ENCODE peak calls at places on chromosomes 2 and 18, in seven cellular contexts. K, P, M, J, F, A and T are unnamed samples.

GRCh38 chr2:204881519-204882111 is 336.3 kb downstream of the PARD3B start:
- DNase-seq in M (no peak), F (no peak), A (no peak), K (no peak), J (no peak), P (no peak), T (no peak)

GRCh38 chr2:231909631-231910030 is 16.6 kb downstream of the NPPC start:
- DNase-seq in J (no peak), M (no peak), K (no peak), A (no peak), F (no peak), P (no peak), T (no peak)

GRCh38 chr2:212665948-212666347 is 127.3 kb upstream of the ERBB4 start:
- DNase-seq in J (no peak), M (no peak), F (no peak), K (no peak), A (no peak), P (no peak), T (no peak)

GRCh38 chr2:120445431-120446143 is 99.7 kb downstream of the INHBB start:
- DNase-seq in K (peak; percentile 45), M (peak; percentile 33), A (no peak), J (peak; percentile 71), F (no peak), P (no peak), T (no peak)

GRCh38 chr2:38602136-38602731 is 494 bp downstream of the HNRNPLL start:
- DNase-seq in P (peak; percentile 27), J (peak; percentile 63), A (no peak), F (no peak), K (peak; percentile 53), M (no peak), T (no peak)

GRCh38 chr2:122610948-122611609 is 855.6 kb downstream of the TSN start:
- DNase-seq in F (no peak), K (no peak), M (no peak), J (no peak), A (no peak), P (no peak), T (no peak)

GRCh38 chr2:96330407-96330806 is 5.2 kb upstream of the NCAPH start:
- DNase-seq in J (no peak), F (no peak), M (peak; percentile 84), K (no peak), P (no peak), A (no peak), T (peak; percentile 74)

GRCh38 chr2:69517410-69517809 is 80.2 kb upstream of the NFU1 start:
- DNase-seq in P (no peak), J (no peak), K (no peak), A (no peak), M (peak; percentile 21), F (no peak), T (no peak)

GRCh38 chr2:121099329-121100318 is 185.4 kb downstream of the TFCP2L1 start:
- DNase-seq in M (no peak), J (no peak), P (no peak), A (no peak), F (no peak), K (peak; percentile 83), T (no peak)

GRCh38 chr2:127673304-127674069 is 1.8 kb downstream of the LIMS2 start:
- DNase-seq in F (no peak), J (no peak), M (no peak), A (no peak), P (no peak), K (peak; percentile 55), T (no peak)

GRCh38 chr2:51710222-51710621 is 678.3 kb upstream of the NRXN1 start:
- DNase-seq in K (peak; percentile 19), A (peak; percentile 27), J (no peak), P (no peak), F (no peak), M (no peak), T (no peak)

GRCh38 chr18:77811510-77811909 is 561.9 kb downstream of the GALR1 start:
- DNase-seq in P (no peak), F (no peak), M (no peak), K (no peak), J (no peak), A (no peak), T (peak; percentile 10)

GRCh38 chr2:65161551-65162100 is 31.7 kb upstream of the RAB1A start:
- DNase-seq in F (no peak), P (no peak), K (no peak), J (no peak), A (no peak), M (no peak), T (no peak)

GRCh38 chr2:230157300-230157699 is 62.5 kb downstream of the SP110 start:
- DNase-seq in A (no peak), P (no peak), M (no peak), J (no peak), F (no peak), K (no peak), T (no peak)

GRCh38 chr2:74878551-74878950 is 44.6 kb downstream of the HK2 start:
- DNase-seq in K (no peak), P (no peak), F (no peak), M (no peak), A (no peak), J (no peak), T (no peak)

GRCh38 chr2:15829091-15829801 is 111.1 kb upstream of the MYCN start:
- DNase-seq in M (no peak), F (no peak), J (no peak), P (no peak), K (no peak), A (no peak), T (no peak)

GRCh38 chr2:229855116-229855515 is 66.7 kb downstream of the TRIP12 start:
- DNase-seq in M (no peak), F (no peak), J (no peak), A (no peak), P (no peak), K (no peak), T (no peak)

GRCh38 chr2:46803911-46804670 is 111.5 kb downstream of the MCFD2 start:
- DNase-seq in J (no peak), A (no peak), P (no peak), F (no peak), K (no peak), M (peak; percentile 96), T (peak; percentile 72)

GRCh38 chr2:46802665-46803550 is 112.7 kb downstream of the MCFD2 start:
- DNase-seq in M (no peak), J (no peak), F (no peak), A (no peak), P (no peak), K (no peak), T (no peak)

GRCh38 chr2:46804794-46805193 is 110.8 kb downstream of the MCFD2 start:
- DNase-seq in P (no peak), M (peak; percentile 54), K (no peak), A (no peak), J (no peak), F (no peak), T (no peak)

GRCh38 chr2:46801731-46802664 is 113.6 kb downstream of the MCFD2 start:
- DNase-seq in J (no peak), M (peak; percentile 60), K (no peak), F (no peak), P (no peak), A (no peak), T (no peak)

GRCh38 chr2:46803551-46803885 is 112.1 kb downstream of the MCFD2 start:
- DNase-seq in F (no peak), K (no peak), J (no peak), A (no peak), M (no peak), P (no peak), T (no peak)
- H3K27ac ChIP-seq in F (peak overlapping the region; percentile 9), K (no peak overlapping the region), J (no peak overlapping the region), A (no peak overlapping the region), M (peak overlapping the region; percentile 81), P (no peak overlapping the region), T (peak overlapping the region; percentile 84)

DNA sequence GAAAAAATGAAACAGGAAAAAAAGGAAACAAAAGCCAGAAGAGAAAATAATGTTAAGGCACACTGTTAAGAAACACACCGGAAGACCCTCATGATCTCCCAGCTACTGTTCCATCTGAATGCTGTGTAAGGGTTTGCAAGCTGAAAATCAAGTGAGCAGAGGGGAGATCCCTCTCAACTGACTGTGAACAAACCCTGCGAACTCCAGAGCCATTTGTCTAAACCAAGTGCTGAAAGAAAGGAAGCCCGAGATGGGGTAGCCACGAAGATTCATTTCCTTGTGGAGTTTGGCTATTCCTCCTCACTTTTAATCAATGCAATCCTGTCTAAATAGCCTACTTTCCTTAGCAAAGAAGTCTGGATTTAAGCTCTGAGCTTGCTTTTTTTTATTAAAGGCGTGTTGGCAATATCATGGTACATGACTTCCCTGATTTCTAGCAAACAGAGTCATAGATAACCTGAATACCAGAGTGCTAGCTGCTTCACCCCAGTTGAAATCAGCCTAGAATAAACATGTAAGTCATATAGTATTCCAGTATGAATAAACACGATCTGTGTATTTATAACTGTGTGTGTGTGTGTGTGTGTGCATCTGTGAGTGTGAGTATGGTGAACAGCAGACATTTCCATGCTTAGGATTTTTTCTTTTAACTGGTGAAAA is 365.2 kb downstream of the ZNF521 start:
- DNase-seq in F (no peak), M (peak; percentile 50), J (no peak), K (peak; percentile 34), A (no peak), P (no peak), T (no peak)
- H3K27ac ChIP-seq in F (no peak overlapping the region), M (peak overlapping the region; percentile 78), J (no peak overlapping the region), K (no peak overlapping the region), A (no peak overlapping the region), P (no peak overlapping the region), T (peak overlapping the region; percentile 21)

GRCh38 chr2:45382744-45383143 is 228.3 kb downstream of the SRBD1 start:
- DNase-seq in J (no peak), M (peak; percentile 65), K (no peak), P (no peak), F (no peak), A (no peak), T (no peak)
- H3K27ac ChIP-seq in J (no peak overlapping the region), M (no peak overlapping the region), K (no peak overlapping the region), P (no peak overlapping the region), F (no peak overlapping the region), A (no peak overlapping the region), T (no peak overlapping the region)

GRCh38 chr2:241270531-241270930 is 44.9 kb downstream of the HDLBP start:
- DNase-seq in F (no peak), K (no peak), A (no peak), J (no peak), M (no peak), P (no peak), T (no peak)

GRCh38 chr2:241273552-241273988 is 41.9 kb downstream of the HDLBP start:
- DNase-seq in K (no peak), P (no peak), M (no peak), F (no peak), J (no peak), A (no peak), T (no peak)

GRCh38 chr2:241272722-241273551 is 42.5 kb downstream of the HDLBP start:
- DNase-seq in J (peak; percentile 59), P (peak; percentile 48), A (no peak), K (peak; percentile 76), F (peak; percentile 21), M (peak; percentile 59), T (no peak)

GRCh38 chr2:241271641-241272297 is 43.7 kb downstream of the HDLBP start:
- DNase-seq in F (peak; percentile 66), K (peak; percentile 79), J (peak; percentile 88), M (peak; percentile 79), A (no peak), P (peak; percentile 49), T (peak; percentile 8)

DNA sequence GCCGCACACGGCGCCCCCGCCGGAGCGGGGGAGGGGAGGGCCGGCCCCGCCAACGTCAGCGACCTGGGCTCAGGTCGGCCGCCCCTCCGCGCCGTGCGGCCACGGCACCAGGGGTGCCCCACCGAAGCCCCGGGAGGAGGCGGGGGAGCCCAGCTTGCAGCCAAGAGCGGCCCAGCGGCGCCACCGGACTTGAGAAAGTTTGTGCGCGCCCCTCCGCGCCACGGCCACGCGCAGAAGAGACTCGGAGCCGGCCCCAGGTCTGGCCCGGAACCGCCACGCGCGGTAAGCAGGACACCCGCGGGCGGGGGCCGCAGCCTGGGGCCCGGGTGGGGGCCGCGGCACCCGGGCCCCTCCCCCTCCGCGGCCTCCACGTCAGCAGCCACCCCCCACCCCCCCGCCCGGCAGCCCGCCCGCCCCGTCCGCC is 43.2 kb downstream of the HDLBP start:
- DNase-seq in F (no peak), K (peak; percentile 73), P (no peak), J (peak; percentile 55), A (no peak), M (no peak), T (no peak)
- H3K27ac ChIP-seq in F (peak overlapping the region; percentile 94), K (peak overlapping the region; percentile 89), P (peak overlapping the region; percentile 38), J (peak overlapping the region; percentile 99), A (no peak overlapping the region), M (peak overlapping the region; percentile 75), T (peak overlapping the region; percentile 66)